ENCODE peak calls at places on chromosomes 11 and 22, in four cellular contexts. W is memory B cell; R is activated T-helper 1 cell treated with anti-CD3 and anti-CD28 coated beads, Interleukin-12 subunit alpha, Interleukin-12 subunit beta, Interleukin-2, Interleukin-4 antibody, amounts not matched to agents 30 ng/mL and 10 ng/mL and 1 ng/mL, durations not matched to agents 14 hours and 24 hours and 36 hours; K is RWPE1. V is an unnamed sample.

GRCh38 chr11:3103076-3103475 is 45.9 kb upstream of the CARS1 start:
- DNase-seq in W (no peak), R (no peak), K (no peak), V (no peak)

GRCh38 chr22:48752451-48753380 is 1075.0 kb downstream of the BRD1 start:
- DNase-seq in R (no peak), W (no peak), K (no peak), V (no peak)

GRCh38 chr11:70341881-70342429 is 56.4 kb upstream of the CTTN start:
- DNase-seq in R (no peak), K (no peak), W (no peak), V (no peak)

GRCh38 chr22:37274380-37274862 is 7.9 kb upstream of the CYTH4 start:
- DNase-seq in R (no peak), K (no peak), W (no peak), V (no peak)

GRCh38 chr11:66892926-66893325 is 36.1 kb downstream of the LRFN4 start:
- DNase-seq in W (no peak), R (no peak), K (no peak), V (no peak)

GRCh38 chr11:10450451-10451398 is 4.3 kb upstream of the AMPD3 start:
- DNase-seq in K (peak; percentile 54), W (peak; percentile 37), R (peak; percentile 25), V (no peak)

GRCh38 chr11:119168471-119169271 is at the start of gene NLRX1:
- DNase-seq in W (peak; percentile 81), K (peak; percentile 82), R (peak; percentile 77), V (peak; percentile 93)

GRCh38 chr22:26610072-26610958 is 7.5 kb downstream of the CRYBB1 start:
- DNase-seq in W (no peak), K (peak; percentile 43), R (peak; percentile 54), V (peak; percentile 52)

GRCh38 chr11:33869511-33870422 is 22.1 kb downstream of the LMO2 start:
- DNase-seq in R (no peak), W (no peak), K (peak; percentile 14), V (peak; percentile 25)

GRCh38 chr11:62147545-62147944 is 23.7 kb downstream of the INCENP start:
- DNase-seq in R (no peak), W (no peak), K (no peak), V (no peak)

GRCh38 chr11:110128161-110128560 is 35.0 kb downstream of the ZC3H12C start:
- DNase-seq in W (no peak), K (no peak), R (no peak), V (no peak)

GRCh38 chr11:14386895-14387480 is 28.0 kb upstream of the RRAS2 start:
- DNase-seq in R (no peak), K (no peak), W (no peak), V (no peak)

GRCh38 chr11:71456831-71457230 is 3.8 kb downstream of the NADSYN1 start:
- DNase-seq in W (no peak), R (no peak), K (no peak), V (no peak)

GRCh38 chr11:61362542-61362875 is 335 bp downstream of the TMEM138 start:
- DNase-seq in K (peak; percentile 47), R (peak; percentile 16), W (peak; percentile 35), V (peak; percentile 26)

GRCh38 chr11:113021111-113021510 is 59.9 kb downstream of the NCAM1 start:
- DNase-seq in R (no peak), W (no peak), K (no peak), V (no peak)

GRCh38 chr11:126920833-126921232 is 79.7 kb downstream of the KIRREL3 start:
- DNase-seq in W (no peak), K (no peak), R (no peak), V (no peak)

GRCh38 chr11:62908468-62909072 is 12.6 kb downstream of the CHRM1 start:
- DNase-seq in K (no peak), W (no peak), R (no peak), V (no peak)

GRCh38 chr11:117459979-117460300 is 132.3 kb downstream of the CEP164 start:
- DNase-seq in K (no peak), W (no peak), R (no peak), V (no peak)

GRCh38 chr22:30733081-30733680 is 38.5 kb downstream of the OSBP2 start:
- DNase-seq in R (no peak), K (no peak), W (no peak), V (no peak)